ENCODE peak calls at places on chromosomes 11 and 22, in five cellular contexts. J, I, N, O and L are unnamed samples.

GRCh38 chr11:78588517-78588916 is 13.9 kb upstream of the NARS2 start:
- DNase-seq in N (no peak), O (no peak), J (no peak), I (no peak), L (no peak)

GRCh38 chr11:107576497-107577086 is 11.1 kb upstream of the ALKBH8 start:
- DNase-seq in J (no peak), N (peak; percentile 48), O (no peak), I (peak; percentile 79), L (no peak)

GRCh38 chr11:16804104-16804947 is 65.9 kb downstream of the C11orf58 start:
- DNase-seq in J (no peak), O (no peak), N (peak; percentile 25), I (peak; percentile 85), L (no peak)

GRCh38 chr22:49992921-49993648 is 19.5 kb downstream of the IL17REL start:
- DNase-seq in N (peak; percentile 23), J (peak; percentile 85), O (peak; percentile 86), I (peak; percentile 74), L (no peak)

GRCh38 chr11:12092714-12093113 is 17.7 kb upstream of the MICAL2 start:
- DNase-seq in O (peak; percentile 44), I (no peak), J (no peak), N (no peak), L (no peak)

GRCh38 chr11:120326228-120326627 is 1.1 kb downstream of the TLCD5 start:
- DNase-seq in O (no peak), N (peak; percentile 47), J (no peak), I (peak; percentile 63), L (no peak)

GRCh38 chr22:36590441-36591056 is 61.6 kb upstream of the EIF3D start:
- DNase-seq in N (no peak), O (no peak), J (no peak), I (no peak), L (no peak)

GRCh38 chr11:92888701-92889100 is 80.8 kb upstream of the MTNR1B start:
- DNase-seq in N (no peak), I (no peak), J (no peak), O (no peak), L (no peak)

GRCh38 chr11:113553235-113553634 is 78.0 kb upstream of the DRD2 start:
- DNase-seq in N (peak; percentile 97), J (no peak), O (no peak), I (peak; percentile 50), L (peak; percentile 94)

GRCh38 chr11:43130616-43131015 is 181.2 kb upstream of the API5 start:
- DNase-seq in I (no peak), O (no peak), N (no peak), J (no peak), L (no peak)

GRCh38 chr22:49614966-49615965 is 212.4 kb downstream of the BRD1 start:
- DNase-seq in O (peak; percentile 40), I (no peak), J (peak; percentile 38), N (no peak), L (no peak)

GRCh38 chr11:27471588-27472397 is 797 bp downstream of the LGR4 start:
- DNase-seq in N (no peak), J (peak; percentile 59), O (peak; percentile 66), I (peak; percentile 60), L (no peak)

GRCh38 chr22:29254283-29254653 is 13.5 kb downstream of the RHBDD3 start:
- DNase-seq in N (no peak), I (no peak), O (no peak), J (no peak), L (no peak)

GRCh38 chr22:27985323-27986275 is 66.5 kb upstream of the PITPNB start:
- DNase-seq in J (no peak), N (no peak), I (no peak), O (no peak), L (no peak)

GRCh38 chr11:3947084-3947483 is 91.6 kb downstream of the STIM1 start:
- DNase-seq in N (peak; percentile 63), O (no peak), I (peak; percentile 57), J (no peak), L (no peak)

GRCh38 chr22:19674129-19674928 is 40.0 kb upstream of the SEPTIN5 start:
- DNase-seq in O (no peak), N (no peak), I (no peak), J (no peak), L (no peak)

GRCh38 chr11:131033151-131033651 is 116.9 kb upstream of the SNX19 start:
- DNase-seq in O (no peak), I (peak; percentile 90), N (peak; percentile 87), J (no peak), L (peak; percentile 90)

GRCh38 chr11:61083601-61084147 is 18.6 kb upstream of the CD5 start:
- DNase-seq in I (no peak), N (no peak), O (no peak), J (no peak), L (no peak)

GRCh38 chr22:24060375-24060788 is 49.3 kb downstream of the CABIN1 start:
- DNase-seq in N (peak; percentile 93), I (peak; percentile 93), J (no peak), O (no peak), L (peak; percentile 69)

GRCh38 chr11:44382648-44383240 is 72.8 kb upstream of the ALX4 start:
- DNase-seq in I (no peak), J (no peak), N (no peak), O (no peak), L (no peak)

GRCh38 chr11:33125611-33126010 is 35.7 kb downstream of the CSTF3 start:
- DNase-seq in I (no peak), N (no peak), O (no peak), J (no peak), L (no peak)

GRCh38 chr22:40123387-40123786 is 54.3 kb upstream of the TNRC6B start:
- DNase-seq in O (no peak), N (no peak), J (no peak), I (no peak), L (no peak)

GRCh38 chr11:70495351-70496310 is 97.3 kb downstream of the CTTN start:
- DNase-seq in I (no peak), O (peak; percentile 29), J (peak; percentile 30), N (no peak), L (no peak)

GRCh38 chr22:32964411-32965057 is 93.6 kb downstream of the SYN3 start:
- DNase-seq in I (no peak), J (no peak), O (no peak), N (no peak), L (no peak)

DNA sequence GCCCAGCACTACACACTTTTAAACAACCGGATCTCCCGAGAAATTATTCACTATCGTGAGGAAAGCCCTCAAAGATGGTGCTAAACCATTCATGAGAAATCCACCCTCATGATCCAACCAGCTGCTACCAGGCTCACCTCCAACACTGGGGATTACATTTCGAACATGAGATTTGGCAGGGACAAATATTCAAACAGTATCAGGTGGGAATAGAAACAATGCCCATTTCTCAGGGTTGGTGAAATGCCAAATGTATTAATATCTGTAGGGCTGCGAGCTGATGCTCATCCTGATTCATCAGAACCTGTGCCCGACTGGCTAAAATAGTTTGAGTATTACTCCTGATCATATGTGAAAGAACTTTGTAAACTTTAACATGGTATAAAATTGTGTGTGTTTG is 15.8 kb upstream of the PTPRJ start:
- DNase-seq in O (no peak), J (no peak), N (no peak), I (no peak), L (no peak)
- H3K4me3 ChIP-seq in O (no peak overlapping the region), J (no peak overlapping the region), N (no peak overlapping the region), I (no peak overlapping the region), L (no peak overlapping the region)

GRCh38 chr22:17258015-17258827 is 39.0 kb upstream of the ADA2 start:
- DNase-seq in I (peak; percentile 3), J (peak; percentile 60), O (peak; percentile 74), N (peak; percentile 60), L (peak; percentile 30)
- H3K4me3 ChIP-seq in I (no peak overlapping the region), J (peak overlapping the region; percentile 25), O (peak overlapping the region; percentile 6), N (no peak overlapping the region), L (no peak overlapping the region)

DNA sequence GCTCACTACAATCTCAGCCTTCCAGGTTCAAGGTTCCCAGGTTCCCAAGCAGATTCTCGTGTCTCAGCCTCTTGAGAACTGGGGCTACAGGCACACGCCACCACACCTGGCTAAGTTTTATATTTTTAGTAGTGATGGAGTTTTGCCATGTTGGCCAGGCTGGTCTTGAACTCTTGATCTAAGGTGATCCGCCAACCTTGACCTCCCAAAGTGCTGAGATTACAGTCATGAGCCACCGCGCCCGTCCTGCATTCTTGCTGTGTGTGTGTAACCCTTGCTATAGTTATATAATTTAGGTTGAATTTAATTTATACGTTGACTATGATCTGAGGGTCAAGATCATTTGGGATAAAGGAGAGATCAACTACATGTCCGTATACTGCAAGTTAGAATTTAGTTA is 29.3 kb upstream of the ROBO3 start:
- DNase-seq in I (no peak), J (no peak), O (no peak), N (no peak), L (no peak)
- H3K4me3 ChIP-seq in I (peak overlapping the region; percentile 37), J (no peak overlapping the region), O (no peak overlapping the region), N (no peak overlapping the region), L (no peak overlapping the region)

DNA sequence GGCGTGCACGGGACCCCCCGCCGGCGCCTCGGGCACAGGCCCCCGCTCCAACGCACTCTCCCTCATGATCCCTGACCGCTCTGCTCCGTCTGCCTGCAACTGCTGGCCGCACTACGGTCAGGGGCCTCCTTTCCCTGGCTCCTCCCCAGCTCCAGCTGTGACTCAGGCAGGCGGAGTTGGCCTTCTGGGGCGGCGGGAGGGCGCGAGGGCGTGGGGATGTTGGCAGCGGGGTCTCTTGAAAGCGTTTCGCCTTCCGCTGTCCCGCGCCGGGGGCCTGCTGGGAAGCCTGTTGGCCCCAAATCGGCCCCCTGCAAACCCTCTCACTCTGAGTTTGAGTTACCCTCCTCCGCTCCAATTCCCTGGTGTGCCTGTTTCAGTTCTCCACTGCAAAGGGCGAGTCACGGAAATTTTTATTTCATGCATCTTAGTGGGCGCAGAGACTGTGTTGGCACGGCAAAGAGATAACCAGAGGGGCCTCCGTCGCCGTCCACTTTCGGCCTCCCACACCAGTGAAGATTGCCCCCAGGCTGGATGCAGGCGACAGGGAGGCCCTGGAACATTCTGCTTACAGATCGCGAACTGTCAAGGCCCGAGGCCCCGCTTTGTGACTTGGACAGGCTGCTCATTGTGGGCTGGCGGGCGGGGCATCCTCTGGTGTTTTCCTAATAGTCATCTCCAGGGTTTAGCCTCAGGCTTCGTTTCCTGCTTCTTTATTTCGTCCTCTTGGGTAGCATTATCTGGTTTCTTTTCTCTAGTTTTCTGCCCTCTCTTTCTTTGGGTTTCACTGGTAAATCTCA is at the start of gene CAVIN3:
- DNase-seq in J (peak; percentile 78), O (peak; percentile 67), N (peak; percentile 87), I (peak; percentile 96), L (no peak)
- H3K4me3 ChIP-seq in J (peak within 1 kb of the TSS; percentile 76), O (peak within 1 kb of the TSS; percentile 29), N (peak within 1 kb of the TSS; percentile 48), I (peak within 1 kb of the TSS; percentile 63), L (peak within 1 kb of the TSS; percentile 71)

DNA sequence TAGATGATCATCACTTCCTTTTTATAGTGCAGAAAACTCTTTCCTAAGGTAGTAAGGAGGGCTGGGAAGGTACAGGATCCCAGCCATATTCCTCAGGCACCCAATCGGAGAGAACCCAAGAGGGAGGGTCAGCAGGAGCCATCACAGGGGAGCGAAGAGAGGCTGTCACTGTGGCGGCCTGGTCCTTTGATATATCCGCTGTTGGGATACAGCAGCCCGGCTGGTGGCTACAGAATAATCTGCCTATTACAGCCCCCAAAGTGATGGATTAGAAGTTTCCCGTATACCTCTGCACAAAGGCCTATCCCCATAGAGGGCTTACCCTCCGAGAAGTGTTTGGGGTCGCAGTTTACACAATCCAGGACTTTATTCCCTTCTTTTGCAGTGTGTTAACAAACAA is 48.5 kb downstream of the OR4D9 start:
- DNase-seq in O (no peak), J (no peak), I (no peak), N (no peak), L (no peak)
- H3K4me3 ChIP-seq in O (peak overlapping the region; percentile 69), J (peak overlapping the region; percentile 93), I (peak overlapping the region; percentile 67), N (peak overlapping the region; percentile 86), L (peak overlapping the region; percentile 90)

GRCh38 chr11:86948733-86949132 is 6.5 kb downstream of the FZD4 start:
- DNase-seq in N (no peak), O (no peak), I (no peak), J (no peak), L (no peak)
- H3K4me3 ChIP-seq in N (no peak overlapping the region), O (no peak overlapping the region), I (no peak overlapping the region), J (peak overlapping the region; percentile 78), L (no peak overlapping the region)